ENCODE peak calls at places on chromosomes 1 and 21, in five cellular contexts. V, I, D, O and F are unnamed samples.
A peak's percentile ranks its signal among the peaks of the same experiment; 100 is the strongest.

GRCh38 chr21:36205962-36206361 is 49.3 kb downstream of the DOP1B start:
- DNase-seq in O (no peak), V (no peak), I (no peak), D (no peak), F (no peak)

GRCh38 chr1:205187420-205187819 is 24.1 kb downstream of the DSTYK start:
- DNase-seq in O (no peak), I (no peak), V (no peak), D (no peak), F (no peak)

GRCh38 chr1:44485933-44486475 is 80.9 kb downstream of the RNF220 start:
- DNase-seq in D (no peak), O (no peak), I (no peak), V (no peak), F (no peak)

GRCh38 chr1:229582011-229582694 is 23.6 kb upstream of the ABCB10 start:
- DNase-seq in O (peak; percentile 48), V (no peak), D (no peak), I (no peak), F (no peak)

GRCh38 chr1:205276334-205277065 is 45.0 kb downstream of the NUAK2 start:
- DNase-seq in D (no peak), I (no peak), V (no peak), O (peak; percentile 66), F (no peak)

GRCh38 chr1:7070389-7071029 is 285.3 kb downstream of the CAMTA1 start:
- DNase-seq in V (peak; percentile 51), O (peak; percentile 60), D (no peak), I (peak; percentile 11), F (no peak)

GRCh38 chr1:35675773-35676172 is 34.4 kb upstream of the PSMB2 start:
- DNase-seq in V (no peak), D (no peak), O (no peak), I (no peak), F (no peak)

GRCh38 chr1:208358681-208359080 is 114.5 kb upstream of the PLXNA2 start:
- DNase-seq in O (no peak), D (no peak), I (no peak), V (no peak), F (no peak)

GRCh38 chr1:226355679-226356583 is 47.0 kb upstream of the LIN9 start:
- DNase-seq in I (no peak), D (no peak), V (no peak), O (no peak), F (no peak)

GRCh38 chr1:66168467-66168887 is 365.5 kb upstream of the SGIP1 start:
- DNase-seq in O (no peak), D (no peak), I (no peak), V (no peak), F (no peak)

GRCh38 chr1:198904356-198904755 is 265.5 kb downstream of the PTPRC start:
- DNase-seq in V (no peak), O (no peak), D (no peak), I (no peak), F (no peak)

GRCh38 chr1:2231667-2232254 is 3.6 kb downstream of the SKI start:
- DNase-seq in I (peak; percentile 63), V (peak; percentile 90), D (peak; percentile 94), O (peak; percentile 69), F (peak; percentile 94)

GRCh38 chr1:152645146-152645545 is 18.0 kb upstream of the LCE2D start:
- DNase-seq in I (no peak), V (no peak), D (no peak), O (no peak), F (no peak)

GRCh38 chr1:101463195-101463594 is 226.4 kb downstream of the S1PR1 start:
- DNase-seq in D (no peak), I (no peak), V (no peak), O (no peak), F (no peak)

GRCh38 chr1:118984990-118985608 is 3.0 kb downstream of the TBX15 start:
- DNase-seq in D (no peak), V (no peak), O (no peak), I (no peak), F (no peak)
- H3K4me3 ChIP-seq in D (no peak overlapping the region), V (no peak overlapping the region), O (no peak overlapping the region), I (no peak overlapping the region), F (no peak overlapping the region)

GRCh38 chr21:42892582-42892930 is 553 bp upstream of the NDUFV3 start:
- DNase-seq in I (no peak), D (no peak), V (no peak), O (no peak), F (no peak)
- H3K4me3 ChIP-seq in I (peak overlapping the region; percentile 82), D (peak overlapping the region; percentile 72), V (peak overlapping the region; percentile 58), O (peak overlapping the region; percentile 95), F (peak overlapping the region; percentile 98)

GRCh38 chr1:168348146-168348709 is 67.6 kb downstream of the TBX19 start:
- DNase-seq in O (no peak), V (no peak), I (no peak), D (no peak), F (no peak)
- H3K4me3 ChIP-seq in O (no peak overlapping the region), V (no peak overlapping the region), I (peak overlapping the region; percentile 70), D (no peak overlapping the region), F (peak overlapping the region; percentile 81)

GRCh38 chr1:200039849-200040479 is 12.5 kb downstream of the NR5A2 start:
- DNase-seq in O (no peak), V (no peak), I (no peak), D (no peak), F (no peak)
- H3K4me3 ChIP-seq in O (peak overlapping the region; percentile 47), V (peak overlapping the region; percentile 28), I (no peak overlapping the region), D (peak overlapping the region; percentile 20), F (peak overlapping the region; percentile 14)

GRCh38 chr1:164577291-164577690 is 18.3 kb downstream of the PBX1 start:
- DNase-seq in I (no peak), O (no peak), D (no peak), V (no peak), F (no peak)

GRCh38 chr1:164581762-164582161 is 22.8 kb downstream of the PBX1 start:
- DNase-seq in D (no peak), O (no peak), V (no peak), I (no peak), F (no peak)

GRCh38 chr1:164579346-164579745 is 20.4 kb downstream of the PBX1 start:
- DNase-seq in O (no peak), V (no peak), D (no peak), I (no peak), F (no peak)

GRCh38 chr1:164576311-164577271 is 17.6 kb downstream of the PBX1 start:
- DNase-seq in D (peak; percentile 69), V (peak; percentile 48), I (no peak), O (no peak), F (peak; percentile 81)

GRCh38 chr1:164578474-164579200 is 19.7 kb downstream of the PBX1 start:
- DNase-seq in D (no peak), I (no peak), V (no peak), O (no peak), F (no peak)
- H3K4me3 ChIP-seq in D (no peak overlapping the region), I (no peak overlapping the region), V (no peak overlapping the region), O (no peak overlapping the region), F (no peak overlapping the region)

GRCh38 chr1:5713101-5713820 is 279.0 kb downstream of the NPHP4 start:
- DNase-seq in V (no peak), I (no peak), O (no peak), D (no peak), F (no peak)
- H3K4me3 ChIP-seq in V (no peak overlapping the region), I (no peak overlapping the region), O (no peak overlapping the region), D (no peak overlapping the region), F (no peak overlapping the region)

GRCh38 chr1:32337855-32338636 is 2.0 kb upstream of the MARCKSL1 start:
- DNase-seq in D (peak; percentile 89), V (no peak), I (no peak), O (no peak), F (no peak)
- H3K4me3 ChIP-seq in D (no peak overlapping the region), V (no peak overlapping the region), I (no peak overlapping the region), O (no peak overlapping the region), F (no peak overlapping the region)